ENCODE peak calls at places on chromosomes 6 and 20, in four cellular contexts. F, J, W and Q are unnamed samples. For H3K4me1, the result is how much of the 10 kb centered on the place peaks cover.

GRCh38 chr6:125163811-125164210 is 10.2 kb downstream of the TPD52L1 start:
- DNase-seq in F (no peak), J (no peak), W (no peak), Q (no peak)

GRCh38 chr6:169810066-169810989 is 58.9 kb downstream of the ERMARD start:
- DNase-seq in F (no peak), J (no peak), W (no peak), Q (peak)

GRCh38 chr6:15166121-15166520 is 79.7 kb upstream of the JARID2 start:
- DNase-seq in F (no peak), J (no peak), W (no peak), Q (no peak)

GRCh38 chr20:3786126-3786484 is 435 bp downstream of the CENPB start:
- DNase-seq in F (peak), J (peak), W (no peak), Q (no peak)

GRCh38 chr6:65545920-65546319 is 161.1 kb downstream of the EYS start:
- DNase-seq in F (no peak), J (peak), W (no peak), Q (no peak)

GRCh38 chr6:37565267-37566208 is 65.8 kb upstream of the CCDC167 start:
- DNase-seq in F (peak), J (peak), W (no peak), Q (no peak)

GRCh38 chr20:6746901-6747609 is 20.4 kb upstream of the BMP2 start:
- DNase-seq in F (peak), J (no peak), W (peak), Q (peak)

GRCh38 chr6:52672422-52673025 is 1.6 kb downstream of the TMEM14A start:
- DNase-seq in F (no peak), J (no peak), W (no peak), Q (no peak)

GRCh38 chr6:10441004-10441654 is 26.3 kb upstream of the TFAP2A start:
- DNase-seq in F (no peak), J (no peak), W (no peak), Q (peak)

GRCh38 chr6:44071670-44072451 is 55.4 kb downstream of the MRPL14 start:
- DNase-seq in F (peak), J (peak), W (no peak), Q (no peak)

GRCh38 chr6:141349710-141350109 is 783.0 kb upstream of the GJE1 start:
- DNase-seq in F (no peak), J (no peak), W (no peak), Q (no peak)

GRCh38 chr20:18835850-18836249 is 22.3 kb downstream of the SCP2D1 start:
- DNase-seq in F (no peak), J (no peak), W (no peak), Q (no peak)

GRCh38 chr6:155523821-155524238 is 68.2 kb upstream of the NOX3 start:
- DNase-seq in F (no peak), J (no peak), W (no peak), Q (no peak)

GRCh38 chr20:17024513-17025105 is 202.2 kb upstream of the PCSK2 start:
- DNase-seq in F (no peak), J (no peak), W (no peak), Q (peak)

GRCh38 chr6:135094403-135094821 is 39.8 kb upstream of the HBS1L start:
- DNase-seq in F (no peak), J (no peak), W (no peak), Q (no peak)

GRCh38 chr20:24450646-24451376 is 18.6 kb upstream of the SYNDIG1 start:
- DNase-seq in F (no peak), J (no peak), W (no peak), Q (no peak)
- TF ChIP-seq POLR2AphosphoS5 in F (no peak), J (no peak), W (no peak), Q (no peak)

GRCh38 chr6:156793224-156793623 is 16.0 kb downstream of the ARID1B start:
- DNase-seq in F (no peak), J (no peak), W (no peak), Q (no peak)
- H3K4me1 ChIP-seq in F (under half), J (under half), W (under half), Q (under half)

GRCh38 chr6:150256618-150257272 is 112.1 kb upstream of the IYD start:
- DNase-seq in F (no peak), J (no peak), W (no peak), Q (no peak)
- TF ChIP-seq MYC in F (no peak), J (no peak), W (no peak), Q (no peak)

GRCh38 chr6:158370805-158371204 is 58.5 kb downstream of the TULP4 start:
- DNase-seq in F (peak), J (no peak), W (no peak), Q (no peak)

GRCh38 chr6:158373209-158373608 is 60.9 kb downstream of the TULP4 start:
- DNase-seq in F (no peak), J (no peak), W (no peak), Q (no peak)

GRCh38 chr6:158369241-158369640 is 57.0 kb downstream of the TULP4 start:
- DNase-seq in F (no peak), J (no peak), W (no peak), Q (no peak)

GRCh38 chr6:158374020-158374419 is 61.8 kb downstream of the TULP4 start:
- DNase-seq in F (no peak), J (no peak), W (no peak), Q (no peak)

GRCh38 chr6:158372570-158372969 is 60.3 kb downstream of the TULP4 start:
- DNase-seq in F (no peak), J (no peak), W (no peak), Q (no peak)
- TF ChIP-seq POLR2AphosphoS5 in F (no peak), J (no peak), W (no peak), Q (no peak)